ENCODE peak calls at places on chromosomes 6 and 20, in six cellular contexts. B is putamen, K is hypothalamus, Q is stomach, Y is EH, A is MM.1S. T is an unnamed sample.

GRCh38 chr6:132661906-132662305 is 2.9 kb upstream of the TAAR1 start:
- DNase-seq in Y (no peak), K (no peak), A (no peak), B (no peak), Q (no peak), T (no peak)

GRCh38 chr20:54188132-54188835 is 14.5 kb upstream of the CYP24A1 start:
- DNase-seq in B (no peak), A (no peak), Q (no peak), K (no peak), Y (no peak), T (no peak)

GRCh38 chr6:20604159-20604558 is 69.9 kb downstream of the CDKAL1 start:
- DNase-seq in Q (no peak), K (no peak), A (no peak), Y (no peak), B (no peak), T (no peak)

GRCh38 chr20:58102252-58102651 is 126.2 kb downstream of the ANKRD60 start:
- DNase-seq in B (no peak), A (no peak), K (no peak), Q (no peak), Y (peak), T (no peak)

GRCh38 chr6:31129130-31129529 is 8.9 kb upstream of the CDSN start:
- DNase-seq in Y (no peak), B (no peak), K (no peak), A (no peak), Q (no peak), T (no peak)

GRCh38 chr20:856361-856775 is 22.9 kb downstream of the FAM110A start:
- DNase-seq in Q (no peak), K (no peak), B (no peak), Y (peak), A (no peak), T (no peak)

GRCh38 chr6:11201772-11202512 is 30.5 kb downstream of the NEDD9 start:
- DNase-seq in Y (no peak), Q (no peak), K (no peak), A (no peak), B (no peak), T (no peak)

GRCh38 chr6:108737594-108738546 is 110.4 kb upstream of the ARMC2 start:
- DNase-seq in B (no peak), A (no peak), Y (peak), K (no peak), Q (peak), T (peak)

GRCh38 chr20:23246682-23247664 is 103.6 kb upstream of the NXT1 start:
- DNase-seq in B (no peak), Q (no peak), K (no peak), A (no peak), Y (no peak), T (no peak)

GRCh38 chr6:2790588-2790987 is 25.4 kb downstream of the WRNIP1 start:
- DNase-seq in A (no peak), Y (peak), Q (no peak), B (no peak), K (no peak), T (no peak)

GRCh38 chr6:136920858-136921520 is 1.1 kb upstream of the SLC35D3 start:
- DNase-seq in Q (no peak), Y (peak), B (no peak), A (no peak), K (no peak), T (peak)

GRCh38 chr6:148983366-148983765 is 236.5 kb downstream of the UST start:
- DNase-seq in K (no peak), A (no peak), Y (no peak), Q (no peak), B (no peak), T (no peak)

GRCh38 chr20:7855545-7855944 is 84.7 kb downstream of the HAO1 start:
- DNase-seq in Y (peak), A (no peak), K (no peak), B (no peak), Q (no peak), T (no peak)

GRCh38 chr6:49923826-49924225 is 40.1 kb downstream of the DEFB114 start:
- DNase-seq in B (no peak), K (no peak), A (no peak), Y (no peak), Q (no peak), T (no peak)

GRCh38 chr6:155498370-155498769 is 42.7 kb upstream of the NOX3 start:
- DNase-seq in B (no peak), A (no peak), Y (peak), K (no peak), Q (no peak), T (no peak)

GRCh38 chr20:62929051-62929538 is 2.8 kb upstream of the DIDO1 start:
- DNase-seq in B (no peak), Y (peak), A (no peak), K (peak), Q (peak), T (peak)

GRCh38 chr6:16274519-16275229 is 36.3 kb downstream of the GMPR start:
- DNase-seq in A (no peak), Q (no peak), K (no peak), B (no peak), Y (no peak), T (no peak)

GRCh38 chr6:8436956-8437355 is 1.6 kb upstream of the SLC35B3 start:
- DNase-seq in Q (no peak), B (no peak), Y (no peak), A (no peak), K (no peak), T (no peak)

GRCh38 chr20:17731233-17731632 is 31.5 kb downstream of the BANF2 start:
- DNase-seq in K (no peak), B (no peak), Q (no peak), Y (no peak), A (no peak), T (no peak)

GRCh38 chr20:16241911-16242310 is 331.3 kb downstream of the KIF16B start:
- DNase-seq in Y (no peak), B (peak), A (no peak), K (no peak), Q (no peak), T (no peak)